ENCODE peak calls at places on chromosomes 13 and 19, in six cellular contexts. R is activated naive CD4-positive, alpha-beta T cell treated with anti-CD3 and anti-CD28 coated beads, Interleukin-2, amount 50 U/mL, for 16 hours; G is WTC11; Z is natural killer cell treated with Interleukin-12 subunit alpha and Interleukin-12 subunit beta and Interleukin-15 and Interleukin-18, amount 100 ng/mL, for 72 hours; V is stimulated activated CD4-positive, alpha-beta T cell treated with anti-CD3 and anti-CD28 coated beads, Interleukin-1b, Interleukin-23, amount 100 ng/mL, for 1 hour; P is HT-29. B is an unnamed sample.

GRCh38 chr19:38233740-38234251 is 9.8 kb upstream of the DPF1 start:
- DNase-seq in R (peak), G (peak), Z (peak), V (peak), P (peak), B (peak)

GRCh38 chr13:20128459-20128927 is 32.4 kb downstream of the GJA3 start:
- DNase-seq in R (no peak), G (peak), Z (no peak), V (no peak), P (peak), B (no peak)

GRCh38 chr13:20425819-20426219 is 99.8 kb downstream of the CRYL1 start:
- DNase-seq in R (no peak), G (no peak), Z (no peak), V (no peak), P (no peak), B (no peak)

GRCh38 chr13:27792393-27793218 is at the start of gene GSX1:
- DNase-seq in R (peak), G (peak), Z (no peak), V (no peak), P (no peak), B (peak)

GRCh38 chr13:48078251-48078656 is 16.6 kb downstream of the MED4 start:
- DNase-seq in R (no peak), G (no peak), Z (no peak), V (no peak), P (peak), B (no peak)

GRCh38 chr13:35741657-35742056 is 265.2 kb upstream of the MAB21L1 start:
- DNase-seq in R (no peak), G (no peak), Z (no peak), V (no peak), P (no peak), B (no peak)

GRCh38 chr19:11560404-11560988 is 1.5 kb upstream of the ELOF1 start:
- DNase-seq in R (peak), G (peak), Z (peak), V (no peak), P (peak), B (peak)

GRCh38 chr13:50403311-50403710 is 388.1 kb downstream of the KCNRG start:
- DNase-seq in R (no peak), G (no peak), Z (no peak), V (no peak), P (no peak), B (no peak)

GRCh38 chr13:106589716-106590115 is 21.8 kb upstream of the ARGLU1 start:
- DNase-seq in R (no peak), G (no peak), Z (no peak), V (no peak), P (no peak), B (no peak)

GRCh38 chr19:35347171-35347929 is at the start of gene FFAR1:
- DNase-seq in R (peak), G (no peak), Z (peak), V (no peak), P (no peak), B (peak)

GRCh38 chr19:4636151-4636717 is 3.1 kb upstream of the TNFAIP8L1 start:
- DNase-seq in R (peak), G (peak), Z (peak), V (peak), P (peak), B (peak)

GRCh38 chr13:51645154-51645650 is 60.9 kb downstream of the WDFY2 start:
- DNase-seq in R (no peak), G (no peak), Z (no peak), V (no peak), P (peak), B (peak)

B was measured in central memory CD4-positive, alpha-beta T cell.